ENCODE peak calls at places on chromosomes 16 and 17, in eight cellular contexts. H, D, O, K, U, L, T and G are unnamed samples.

GRCh38 chr17:75440738-75441448 is 15.5 kb upstream of the TMEM94 start:
- DNase-seq in D (no peak), K (no peak), H (no peak), L (no peak), O (no peak), U (no peak), T (no peak), G (no peak)

GRCh38 chr16:27174007-27174406 is 29.3 kb upstream of the KDM8 start:
- DNase-seq in H (no peak), U (no peak), T (no peak), D (no peak), L (no peak), O (no peak), K (no peak), G (no peak)

GRCh38 chr16:47849736-47850135 is 306.1 kb downstream of the ABCC12 start:
- DNase-seq in T (no peak), L (no peak), O (no peak), H (no peak), D (no peak), U (no peak), K (no peak), G (no peak)

GRCh38 chr17:72386619-72387237 is 265.9 kb downstream of the SOX9 start:
- DNase-seq in L (no peak), U (no peak), T (no peak), K (no peak), O (no peak), H (no peak), D (no peak), G (no peak)

GRCh38 chr16:74107795-74108610 is 188.6 kb upstream of the PSMD7 start:
- DNase-seq in U (no peak), H (no peak), D (no peak), L (peak), T (peak), K (peak), O (peak), G (no peak)

GRCh38 chr17:39602533-39603303 is 5.0 kb downstream of the NEUROD2 start:
- DNase-seq in U (no peak), D (no peak), K (no peak), T (no peak), H (no peak), L (no peak), O (no peak), G (no peak)

GRCh38 chr16:3882531-3882930 is 2.0 kb upstream of the CREBBP start:
- DNase-seq in T (no peak), K (no peak), L (no peak), U (no peak), H (no peak), O (no peak), D (no peak), G (no peak)

GRCh38 chr17:48878920-48879898 is 13.4 kb upstream of the ATP5MC1 start:
- DNase-seq in L (peak), O (peak), T (peak), K (peak), U (no peak), H (no peak), D (peak), G (peak)

GRCh38 chr17:28334666-28335200 is 539 bp downstream of the IFT20 start:
- DNase-seq in D (no peak), L (no peak), H (no peak), T (no peak), O (no peak), U (no peak), K (no peak), G (no peak)

GRCh38 chr17:17382901-17383300 is 79.7 kb downstream of the NT5M start:
- DNase-seq in L (no peak), K (no peak), U (no peak), O (no peak), H (no peak), D (no peak), T (no peak), G (no peak)

GRCh38 chr16:30774367-30775130 is 12.4 kb downstream of the RNF40 start:
- DNase-seq in O (no peak), H (no peak), D (no peak), T (no peak), K (no peak), L (no peak), U (no peak), G (no peak)

GRCh38 chr16:46882304-46882939 is 1.7 kb upstream of the GPT2 start:
- DNase-seq in K (no peak), U (no peak), L (no peak), D (no peak), O (no peak), H (no peak), T (no peak), G (no peak)

GRCh38 chr17:80277751-80278671 is 17.4 kb downstream of the RNF213 start:
- DNase-seq in H (no peak), L (no peak), D (no peak), K (no peak), T (no peak), O (no peak), U (no peak), G (no peak)

GRCh38 chr16:79601978-79602609 is 1.6 kb upstream of the MAF start:
- DNase-seq in U (peak), H (peak), L (peak), K (peak), O (no peak), T (peak), D (peak), G (peak)

GRCh38 chr17:49755681-49756283 is 8.1 kb downstream of the FAM117A start:
- DNase-seq in T (no peak), U (no peak), H (no peak), O (no peak), D (no peak), L (no peak), K (no peak), G (no peak)

GRCh38 chr16:87463722-87464690 is 28.8 kb downstream of the ZCCHC14 start:
- DNase-seq in U (no peak), O (no peak), L (no peak), T (no peak), H (no peak), K (no peak), D (peak), G (no peak)

GRCh38 chr17:67606896-67607604 is 110.7 kb upstream of the NOL11 start:
- DNase-seq in H (no peak), D (no peak), U (no peak), O (no peak), K (no peak), L (no peak), T (no peak), G (no peak)

GRCh38 chr17:2075336-2076056 is 20.6 kb downstream of the HIC1 start:
- DNase-seq in K (no peak), D (no peak), L (no peak), O (no peak), T (no peak), U (peak), H (peak), G (peak)

GRCh38 chr16:22318690-22319358 is 21.6 kb downstream of the POLR3E start:
- DNase-seq in U (no peak), T (peak), L (no peak), H (peak), K (no peak), D (no peak), O (no peak), G (no peak)

GRCh38 chr16:88681709-88682451 is 4.4 kb downstream of the SNAI3 start:
- DNase-seq in L (no peak), K (no peak), U (peak), D (no peak), O (no peak), T (no peak), H (no peak), G (no peak)

GRCh38 chr16:88681084-88681680 is 5.1 kb downstream of the SNAI3 start:
- DNase-seq in K (no peak), U (no peak), T (peak), O (no peak), H (no peak), L (no peak), D (no peak), G (no peak)

GRCh38 chr16:88678224-88678979 is 7.9 kb downstream of the SNAI3 start:
- DNase-seq in L (no peak), T (no peak), H (no peak), U (no peak), O (no peak), K (no peak), D (no peak), G (no peak)

GRCh38 chr16:88677721-88678120 is 8.6 kb downstream of the SNAI3 start:
- DNase-seq in K (no peak), L (no peak), D (no peak), O (no peak), H (no peak), T (no peak), U (no peak), G (no peak)

GRCh38 chr16:88680554-88681083 is 5.7 kb downstream of the SNAI3 start:
- DNase-seq in U (no peak), L (no peak), O (no peak), T (no peak), K (no peak), D (no peak), H (no peak), G (no peak)
- H3K4me3 ChIP-seq in U (no peak), L (no peak), O (no peak), T (no peak), K (no peak), D (no peak), H (no peak), G (no peak)

GRCh38 chr17:81487487-81488275 is 24.9 kb downstream of the ACTG1 start:
- DNase-seq in K (peak), H (peak), D (no peak), T (peak), L (peak), U (peak), O (no peak), G (peak)
- H3K4me3 ChIP-seq in K (peak), H (peak), D (peak), T (peak), L (peak), U (peak), O (peak), G (peak)

DNA sequence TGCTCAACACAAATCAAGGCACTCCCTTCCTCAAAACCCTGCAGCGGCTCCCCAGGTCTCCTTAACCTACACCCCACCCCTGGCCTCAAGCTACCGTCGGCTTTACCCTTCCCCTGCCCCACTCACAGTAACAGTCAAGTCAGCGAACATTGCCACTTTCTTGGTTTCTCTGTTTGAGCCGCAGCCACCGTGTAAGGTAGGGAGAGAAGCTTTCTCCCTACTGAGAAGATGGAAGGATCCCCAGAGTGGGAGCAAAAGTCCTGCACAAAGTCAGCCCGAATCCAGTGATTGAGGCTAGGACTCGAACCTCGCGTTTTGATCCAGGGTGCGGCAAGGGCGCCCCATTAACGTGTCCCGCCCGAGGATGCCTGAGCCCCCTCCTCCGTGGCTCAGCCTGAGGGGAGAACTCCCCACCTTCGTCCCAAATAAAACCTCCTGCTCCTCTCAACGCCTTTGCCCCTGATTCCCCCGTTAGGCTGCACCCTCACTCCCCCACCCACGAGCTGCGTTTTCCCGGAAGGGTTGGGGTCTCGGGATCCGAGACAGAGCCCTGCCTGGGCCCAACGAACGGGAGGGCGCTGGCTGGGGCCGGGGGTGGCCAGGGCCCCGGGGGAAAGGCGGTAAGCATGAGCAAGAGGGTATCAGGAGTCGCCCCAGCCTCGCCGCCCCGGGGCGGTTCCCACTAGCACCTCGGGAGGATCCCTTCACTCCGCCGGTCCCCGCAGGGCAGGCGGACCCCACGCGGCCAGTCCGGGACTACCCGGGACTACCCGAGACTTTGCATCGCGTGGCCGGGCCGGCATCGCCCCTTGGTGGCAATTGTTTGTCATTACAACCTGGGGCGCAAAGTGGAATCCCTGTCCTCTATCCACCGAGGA is 9.9 kb upstream of the NAGS start:
- DNase-seq in L (no peak), D (no peak), H (peak), O (no peak), U (peak), K (no peak), T (peak), G (peak)
- H3K4me3 ChIP-seq in L (peak), D (peak), H (peak), O (peak), U (peak), K (peak), T (peak), G (peak)

GRCh38 chr17:77468897-77469296 is 328.1 kb downstream of the SEC14L1 start:
- DNase-seq in T (no peak), K (no peak), H (no peak), L (no peak), U (no peak), D (no peak), O (no peak), G (no peak)

GRCh38 chr17:77471984-77472836 is 331.4 kb downstream of the SEC14L1 start:
- DNase-seq in L (no peak), H (peak), O (no peak), T (no peak), K (peak), U (peak), D (no peak), G (peak)

GRCh38 chr17:77470330-77470786 is 329.6 kb downstream of the SEC14L1 start:
- DNase-seq in L (no peak), K (no peak), T (no peak), D (no peak), O (no peak), H (no peak), U (no peak), G (no peak)

GRCh38 chr17:77472837-77473214 is 332.1 kb downstream of the SEC14L1 start:
- DNase-seq in H (no peak), U (no peak), K (no peak), T (no peak), O (no peak), L (no peak), D (no peak), G (no peak)

GRCh38 chr17:77470800-77471733 is 330.3 kb downstream of the SEC14L1 start:
- DNase-seq in O (no peak), D (no peak), K (peak), U (peak), L (no peak), T (peak), H (peak), G (peak)
- H3K4me3 ChIP-seq in O (no peak), D (no peak), K (no peak), U (peak), L (no peak), T (no peak), H (no peak), G (no peak)